ENCODE peak calls at places on chromosomes 13 and 19, in ten cellular contexts. H, F, B, A, U, V, N, Q, M and R are unnamed samples.

GRCh38 chr13:35378939-35379338 is 97.5 kb downstream of the MAB21L1 start:
- DNase-seq in H (no peak), F (no peak), B (no peak), A (no peak), U (no peak), V (no peak), N (no peak), Q (no peak), M (no peak), R (no peak)

GRCh38 chr13:22740264-22740663 is 440.5 kb upstream of the SGCG start:
- DNase-seq in H (no peak), F (no peak), B (no peak), A (peak), U (no peak), V (no peak), N (no peak), Q (no peak), M (no peak), R (no peak)

GRCh38 chr13:77239312-77239711 is 87.6 kb downstream of the MYCBP2 start:
- DNase-seq in H (no peak), F (no peak), B (no peak), A (no peak), U (no peak), V (no peak), N (no peak), Q (no peak), M (no peak), R (no peak)

GRCh38 chr19:35879770-35880317 is 11.5 kb downstream of the APLP1 start:
- DNase-seq in H (peak), F (peak), B (peak), A (peak), U (peak), V (peak), N (peak), Q (peak), M (peak), R (no peak)

GRCh38 chr19:19064098-19064722 is 416 bp downstream of the SLC25A42 start:
- DNase-seq in H (no peak), F (no peak), B (no peak), A (no peak), U (no peak), V (peak), N (no peak), Q (peak), M (no peak), R (no peak)

GRCh38 chr19:10352764-10353671 is 13.6 kb upstream of the ICAM3 start:
- DNase-seq in H (peak), F (no peak), B (no peak), A (no peak), U (no peak), V (no peak), N (no peak), Q (no peak), M (peak), R (no peak)

GRCh38 chr13:93726173-93727019 is 499.8 kb downstream of the GPC6 start:
- DNase-seq in H (no peak), F (no peak), B (no peak), A (no peak), U (no peak), V (no peak), N (no peak), Q (no peak), M (peak), R (no peak)

GRCh38 chr19:15015946-15016542 is 33.2 kb upstream of the CASP14 start:
- DNase-seq in H (no peak), F (no peak), B (no peak), A (peak), U (no peak), V (no peak), N (no peak), Q (no peak), M (peak), R (no peak)

GRCh38 chr13:37075164-37075563 is 15.7 kb upstream of the SUPT20H start:
- DNase-seq in H (no peak), F (no peak), B (no peak), A (no peak), U (no peak), V (no peak), N (no peak), Q (no peak), M (no peak), R (no peak)

GRCh38 chr13:48993150-48993549 is 17.4 kb downstream of the FNDC3A start:
- DNase-seq in H (no peak), F (no peak), B (no peak), A (no peak), U (no peak), V (no peak), N (no peak), Q (no peak), M (no peak), R (no peak)

GRCh38 chr13:97194473-97194872 is 27.7 kb upstream of the MBNL2 start:
- DNase-seq in H (no peak), F (peak), B (no peak), A (no peak), U (no peak), V (no peak), N (no peak), Q (no peak), M (no peak), R (no peak)